ENCODE peak calls at places on chromosomes 3 and 15, in six cellular contexts. Q, P, S, K, C and X are unnamed samples.

GRCh38 chr3:116314476-116314875 is 130.8 kb downstream of the LSAMP start:
- DNase-seq in Q (no peak), P (no peak), S (no peak), K (no peak), C (no peak), X (no peak)

GRCh38 chr3:153829596-153830170 is 291.5 kb upstream of the ARHGEF26 start:
- DNase-seq in Q (no peak), P (no peak), S (no peak), K (no peak), C (no peak), X (no peak)

GRCh38 chr15:40424483-40425115 is 16.2 kb upstream of the BAHD1 start:
- DNase-seq in Q (no peak), P (no peak), S (no peak), K (no peak), C (no peak), X (no peak)

GRCh38 chr3:115671761-115672455 is 48.6 kb downstream of the GAP43 start:
- DNase-seq in Q (no peak), P (no peak), S (no peak), K (no peak), C (no peak), X (no peak)

GRCh38 chr3:156728267-156728985 is 54.0 kb downstream of the TIPARP start:
- DNase-seq in Q (no peak), P (no peak), S (no peak), K (peak; percentile 71), C (no peak), X (no peak)

GRCh38 chr15:87609474-87609873 is 647.1 kb downstream of the NTRK3 start:
- DNase-seq in Q (no peak), P (no peak), S (no peak), K (peak; percentile 88), C (no peak), X (no peak)

GRCh38 chr3:167700926-167701325 is 33.8 kb downstream of the PDCD10 start:
- DNase-seq in Q (no peak), P (no peak), S (no peak), K (no peak), C (no peak), X (no peak)

GRCh38 chr3:37492977-37493471 is 318.6 kb upstream of the LRRFIP2 start:
- DNase-seq in Q (no peak), P (no peak), S (no peak), K (no peak), C (peak; percentile 38), X (no peak)

GRCh38 chr3:130707914-130708601 is 38.6 kb downstream of the PIK3R4 start:
- DNase-seq in Q (no peak), P (no peak), S (no peak), K (no peak), C (no peak), X (no peak)

GRCh38 chr3:190225186-190225692 is 97.0 kb downstream of the CLDN1 start:
- DNase-seq in Q (no peak), P (no peak), S (no peak), K (peak; percentile 42), C (peak; percentile 39), X (no peak)

GRCh38 chr3:31613131-31613626 is 80.5 kb downstream of the STT3B start:
- DNase-seq in Q (no peak), P (no peak), S (no peak), K (peak; percentile 42), C (no peak), X (no peak)

GRCh38 chr3:151171145-151171544 is 31.9 kb downstream of the GPR171 start:
- DNase-seq in Q (peak; percentile 39), P (no peak), S (no peak), K (peak; percentile 27), C (peak; percentile 25), X (no peak)

GRCh38 chr3:186461141-186461540 is 83.0 kb downstream of the CRYGS start:
- DNase-seq in Q (no peak), P (no peak), S (no peak), K (peak; percentile 82), C (no peak), X (no peak)

GRCh38 chr3:47434849-47435248 is 40.9 kb downstream of the SCAP start:
- DNase-seq in Q (peak; percentile 72), P (no peak), S (peak; percentile 61), K (no peak), C (no peak), X (no peak)

GRCh38 chr15:89975482-89976291 is 25.4 kb upstream of the ZNF710 start:
- DNase-seq in Q (no peak), P (no peak), S (no peak), K (no peak), C (no peak), X (no peak)

GRCh38 chr3:73094127-73094526 is 32.7 kb downstream of the EBLN2 start:
- DNase-seq in Q (no peak), P (no peak), S (no peak), K (no peak), C (no peak), X (no peak)

GRCh38 chr3:62531494-62531893 is 158.1 kb upstream of the FEZF2 start:
- DNase-seq in Q (no peak), P (no peak), S (no peak), K (no peak), C (no peak), X (no peak)

GRCh38 chr3:135887220-135887619 is 78.3 kb upstream of the PPP2R3A start:
- DNase-seq in Q (no peak), P (no peak), S (no peak), K (peak; percentile 87), C (no peak), X (no peak)

DNA sequence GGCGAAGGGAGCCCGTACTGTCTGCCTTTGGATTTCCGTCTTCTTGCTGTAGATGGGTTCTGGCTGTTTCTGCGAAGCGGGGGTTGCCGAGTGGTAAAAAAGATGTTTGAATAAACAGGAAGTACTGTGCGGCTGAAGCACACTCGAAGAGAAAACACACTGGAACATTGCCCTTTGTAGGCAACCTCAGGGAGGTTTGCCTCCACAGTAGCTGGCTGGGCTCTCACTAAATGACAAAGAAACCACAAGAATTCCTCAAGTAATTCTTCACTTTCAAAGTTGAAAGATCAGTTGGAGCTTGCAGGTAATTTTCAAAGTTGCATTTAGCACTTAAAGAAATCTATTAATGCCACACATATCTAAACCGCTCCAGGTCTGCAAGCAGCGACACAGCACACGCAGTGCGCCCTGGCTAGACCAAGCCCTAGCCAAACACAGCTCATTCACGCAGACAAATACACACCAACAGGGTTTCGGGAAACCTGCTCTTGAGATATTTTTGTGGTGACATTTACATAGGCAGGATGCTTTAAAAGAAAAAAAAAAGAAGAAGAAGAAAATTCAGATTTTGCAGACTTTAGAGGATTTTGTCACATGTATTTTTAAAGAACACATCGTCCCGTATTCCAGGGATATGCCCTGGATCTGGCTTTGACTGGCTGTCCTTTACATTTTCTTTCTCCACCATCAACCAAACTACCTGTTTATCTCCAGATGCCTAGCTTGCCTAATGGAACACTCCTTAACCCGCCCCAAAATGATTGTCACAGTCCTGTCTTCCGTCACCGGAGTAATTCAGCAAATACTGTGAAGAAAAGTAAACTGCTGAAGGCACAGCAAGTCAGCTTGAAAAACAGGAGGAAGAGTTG is 452.8 kb downstream of the FOXP1 start:
- DNase-seq in Q (peak; percentile 79), P (peak; percentile 71), S (peak; percentile 60), K (peak; percentile 83), C (peak; percentile 57), X (peak; percentile 77)
- TF ChIP-seq POLR2A in Q (peak; percentile 85), P (no peak), S (peak; percentile 82), K (peak; percentile 64), C (peak; percentile 31), X (peak; percentile 72)

DNA sequence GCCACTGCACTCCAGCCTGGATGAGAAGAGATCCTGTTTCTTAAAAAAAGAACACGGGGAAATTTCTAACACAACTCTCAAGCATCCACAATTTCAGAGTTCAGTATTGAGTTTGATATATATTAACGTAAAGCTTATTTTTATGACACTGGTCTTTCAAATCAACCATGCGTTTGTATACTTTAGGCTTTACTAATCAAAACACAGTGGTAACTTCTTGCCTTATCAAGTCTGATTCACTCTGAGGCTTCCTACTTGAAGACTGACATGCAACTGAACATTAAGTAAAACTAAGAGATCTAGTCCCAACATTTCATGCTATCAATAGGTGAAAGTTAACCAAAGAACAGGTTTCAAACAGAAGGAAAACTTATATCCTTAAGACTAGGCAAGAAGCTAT is 46.7 kb downstream of the PRTG start:
- DNase-seq in Q (no peak), P (no peak), S (no peak), K (peak; percentile 78), C (no peak), X (no peak)
- TF ChIP-seq CTCF in Q (no peak), P (no peak), S (no peak), K (no peak), C (no peak), X (no peak)

GRCh38 chr3:56983427-56983826 is 77.0 kb upstream of the SPATA12 start:
- DNase-seq in Q (no peak), P (no peak), S (no peak), K (no peak), C (no peak), X (no peak)

GRCh38 chr3:56980798-56981390 is 79.6 kb upstream of the SPATA12 start:
- DNase-seq in Q (no peak), P (peak; percentile 50), S (no peak), K (peak; percentile 99), C (no peak), X (no peak)

GRCh38 chr3:56981445-56982230 is 78.8 kb upstream of the SPATA12 start:
- DNase-seq in Q (no peak), P (no peak), S (no peak), K (no peak), C (no peak), X (no peak)

GRCh38 chr3:56977561-56977889 is 82.9 kb upstream of the SPATA12 start:
- DNase-seq in Q (no peak), P (no peak), S (no peak), K (no peak), C (no peak), X (no peak)

DNA sequence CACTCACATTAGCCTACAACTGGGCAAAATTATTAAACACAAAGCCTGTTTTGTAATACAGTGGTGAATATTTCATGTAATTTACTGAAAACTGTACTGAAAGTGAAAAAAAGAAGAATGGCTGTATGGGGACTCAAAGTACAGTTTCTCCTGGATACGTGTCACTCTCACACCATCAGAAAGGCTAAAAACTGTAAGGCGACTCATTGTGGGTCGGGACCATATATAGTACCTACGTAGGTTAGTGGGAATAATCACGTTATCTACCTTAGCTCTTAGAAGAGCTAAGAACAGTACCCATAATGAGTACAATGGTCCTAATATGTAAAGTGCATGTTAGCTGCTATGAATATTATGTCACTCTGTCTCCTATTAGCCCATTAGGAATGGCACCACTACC is 80.2 kb upstream of the SPATA12 start:
- DNase-seq in Q (no peak), P (no peak), S (no peak), K (no peak), C (no peak), X (no peak)
- H3K27ac ChIP-seq in Q (no peak overlapping the region), P (no peak overlapping the region), S (no peak overlapping the region), K (peak overlapping the region; percentile 21), C (no peak overlapping the region), X (no peak overlapping the region)

DNA sequence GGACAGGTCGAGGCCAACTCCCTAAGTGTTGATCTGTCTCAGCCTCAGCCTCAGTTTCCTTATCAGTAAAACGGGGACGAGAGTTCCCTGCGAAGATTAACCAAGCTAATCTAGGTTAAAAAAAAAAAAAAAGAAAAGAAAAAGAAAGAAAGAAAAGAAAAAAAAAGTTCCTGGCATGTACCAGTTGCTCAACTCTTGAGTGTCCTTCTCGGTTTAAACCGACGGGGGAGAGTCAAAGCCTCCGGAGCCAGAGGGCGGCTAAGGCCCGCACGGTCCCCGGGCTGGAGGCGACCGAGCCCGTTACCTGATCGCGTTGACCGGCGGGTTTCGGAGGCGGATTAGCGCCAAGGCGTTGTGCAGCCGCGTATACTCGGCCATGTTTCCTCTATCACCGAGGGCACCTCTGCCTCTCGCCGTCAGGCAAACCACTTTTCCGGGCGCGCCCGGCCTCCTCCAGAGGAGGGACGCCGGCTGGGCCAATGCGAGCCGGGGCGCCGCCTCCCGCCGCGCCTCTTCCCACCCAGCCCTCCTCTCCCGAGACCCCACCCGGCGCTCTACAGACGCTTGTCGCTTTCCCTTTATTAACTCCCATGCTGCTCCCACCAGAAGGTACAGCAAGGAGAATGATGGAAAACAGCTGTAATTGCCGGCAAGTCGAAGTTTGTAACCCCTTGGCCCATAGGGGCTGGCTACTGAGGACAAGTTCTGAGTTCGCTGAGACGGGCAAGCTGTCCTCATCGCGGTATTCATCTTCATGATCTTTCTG is at the start of gene EHHADH:
- DNase-seq in Q (peak; percentile 85), P (peak; percentile 83), S (peak; percentile 94), K (peak; percentile 44), C (peak; percentile 32), X (peak; percentile 88)
- TF ChIP-seq POLR2A in Q (peak; percentile 90), P (no peak), S (peak; percentile 87), K (peak; percentile 39), C (no peak), X (peak; percentile 91)